ENCODE peak calls at places on chromosomes 12 and 14, in ten cellular contexts. F, G, M, W, O, U, R, Q, S and N are unnamed samples.

GRCh38 chr12:32120419-32120818 is 13.8 kb downstream of the BICD1 start:
- DNase-seq in F (no peak), S (no peak), M (no peak), O (no peak), G (no peak), W (no peak), U (no peak), Q (no peak), R (no peak), N (no peak)

GRCh38 chr12:111842556-111843396 is 748 bp downstream of the MAPKAPK5 start:
- DNase-seq in G (no peak), O (peak), Q (peak), U (no peak), F (peak), W (peak), R (no peak), M (peak), S (peak), N (no peak)

GRCh38 chr12:29783773-29784666 is at the start of gene TMTC1:
- DNase-seq in R (peak), Q (peak), U (no peak), G (peak), O (peak), F (peak), S (peak), M (no peak), W (peak), N (peak)

GRCh38 chr14:64045091-64045490 is 192.3 kb downstream of the SYNE2 start:
- DNase-seq in Q (no peak), U (no peak), G (no peak), M (no peak), O (no peak), F (no peak), W (no peak), S (no peak), R (no peak), N (no peak)

GRCh38 chr12:119929974-119930373 is 52.9 kb upstream of the CIT start:
- DNase-seq in O (no peak), Q (no peak), W (no peak), R (no peak), G (no peak), S (no peak), M (no peak), F (no peak), U (no peak), N (no peak)

GRCh38 chr12:52199294-52199920 is 7.6 kb upstream of the KRT80 start:
- DNase-seq in S (no peak), Q (no peak), F (no peak), U (no peak), M (no peak), G (no peak), R (no peak), O (no peak), W (no peak), N (no peak)

GRCh38 chr14:102806447-102806846 is 29.2 kb downstream of the TRAF3 start:
- DNase-seq in Q (no peak), U (no peak), F (no peak), M (no peak), G (no peak), R (no peak), O (no peak), S (no peak), W (no peak), N (no peak)

GRCh38 chr12:51517800-51518199 is 73.2 kb upstream of the SCN8A start:
- DNase-seq in R (no peak), S (no peak), F (peak), W (no peak), G (no peak), O (no peak), Q (no peak), M (no peak), U (no peak), N (no peak)

GRCh38 chr14:59728294-59728693 is 142.3 kb downstream of the RTN1 start:
- DNase-seq in F (peak), Q (no peak), U (no peak), M (no peak), O (no peak), R (no peak), G (no peak), W (no peak), S (no peak), N (peak)

GRCh38 chr12:64672925-64673409 is 62.7 kb downstream of the RASSF3 start:
- DNase-seq in Q (no peak), O (peak), F (no peak), R (no peak), S (peak), U (peak), W (no peak), M (peak), G (peak), N (no peak)

GRCh38 chr14:24483604-24484252 is 24.3 kb downstream of the CMA1 start:
- DNase-seq in R (no peak), G (no peak), M (no peak), S (no peak), W (no peak), Q (no peak), O (no peak), U (no peak), F (no peak), N (no peak)

GRCh38 chr12:6069452-6070093 is 54.9 kb downstream of the VWF start:
- DNase-seq in Q (no peak), F (no peak), M (no peak), W (peak), S (no peak), O (peak), U (no peak), R (no peak), G (peak), N (no peak)

GRCh38 chr12:107679346-107679745 is 6.3 kb upstream of the PWP1 start:
- DNase-seq in M (no peak), S (no peak), O (no peak), U (no peak), W (no peak), F (no peak), G (no peak), Q (no peak), R (no peak), N (no peak)

GRCh38 chr12:122354958-122355641 is 67.4 kb downstream of the CLIP1 start:
- DNase-seq in Q (no peak), O (no peak), M (no peak), F (no peak), S (no peak), R (peak), W (no peak), U (no peak), G (no peak), N (peak)

GRCh38 chr14:53306267-53306721 is 153.2 kb upstream of the DDHD1 start:
- DNase-seq in W (peak), G (peak), U (peak), Q (peak), S (peak), R (no peak), O (no peak), M (peak), F (peak), N (peak)

GRCh38 chr12:82524020-82524419 is 162.7 kb upstream of the TMTC2 start:
- DNase-seq in U (no peak), W (no peak), R (no peak), F (no peak), G (no peak), M (peak), Q (no peak), O (no peak), S (peak), N (no peak)

GRCh38 chr12:126182619-126183236 is 1117.5 kb downstream of the AACS start:
- DNase-seq in O (no peak), Q (no peak), S (no peak), M (no peak), U (no peak), R (no peak), F (no peak), G (no peak), W (peak), N (no peak)

GRCh38 chr12:43760396-43760795 is 1.6 kb downstream of the IRAK4 start:
- DNase-seq in F (no peak), G (no peak), M (no peak), S (no peak), U (no peak), W (no peak), O (no peak), Q (no peak), R (no peak), N (no peak)

GRCh38 chr14:104843006-104843405 is 22.1 kb upstream of the CEP170B start:
- DNase-seq in W (no peak), M (no peak), O (no peak), U (no peak), R (no peak), Q (no peak), S (no peak), G (no peak), F (no peak), N (no peak)

GRCh38 chr12:124565071-124565491 is 2.3 kb downstream of the NCOR2 start:
- DNase-seq in S (no peak), U (no peak), Q (peak), G (no peak), R (no peak), F (peak), M (no peak), O (no peak), W (no peak), N (no peak)
- H3K27ac ChIP-seq in S (peak), U (no peak), Q (peak), G (peak), R (peak), F (no peak), M (peak), O (no peak), W (peak), N (peak)

DNA sequence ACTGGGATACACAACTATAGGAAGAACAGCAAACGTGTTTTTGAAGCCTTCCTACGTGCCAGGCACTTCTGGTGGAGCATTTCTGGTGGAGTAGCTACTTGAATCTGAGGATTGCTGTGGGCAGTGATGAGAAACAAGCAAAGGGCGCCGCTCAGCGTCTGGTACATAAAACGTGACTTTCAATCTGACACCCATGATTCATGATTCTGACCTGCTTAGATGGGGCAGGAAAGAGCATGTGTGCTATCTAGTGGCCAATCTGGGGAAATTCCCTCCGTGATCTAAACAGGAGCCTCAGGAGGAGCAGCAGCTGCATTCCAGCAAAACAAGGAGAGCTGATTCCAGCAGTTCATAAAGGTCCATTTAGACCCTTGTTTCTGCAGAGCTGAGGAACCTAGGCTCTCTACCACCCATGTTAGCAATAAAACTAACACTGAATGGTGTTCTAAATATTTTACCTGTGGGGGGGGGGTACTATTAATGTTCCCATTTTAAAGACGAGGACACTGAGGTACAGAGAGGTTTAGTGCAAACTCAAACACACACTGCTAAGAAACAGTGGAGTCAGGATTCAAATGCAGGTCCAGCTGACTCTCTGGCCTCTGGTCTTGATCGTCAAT is 37.8 kb downstream of the PAH start:
- DNase-seq in W (peak), Q (peak), F (peak), M (peak), O (peak), S (peak), R (peak), G (no peak), U (peak), N (peak)
- TF ChIP-seq CTCF in W (peak), Q (no peak), F (peak), M (peak), O (peak), S (peak), R (peak), G (no peak), U (peak), N (peak)

GRCh38 chr12:124481772-124482566 is 85.4 kb downstream of the NCOR2 start:
- DNase-seq in Q (no peak), G (no peak), U (no peak), R (no peak), M (no peak), O (no peak), F (no peak), W (no peak), S (no peak), N (no peak)
- H3K27ac ChIP-seq in Q (no peak), G (no peak), U (no peak), R (no peak), M (peak), O (no peak), F (no peak), W (peak), S (no peak), N (peak)

GRCh38 chr12:121061831-121062230 is 22.8 kb upstream of the OASL start:
- DNase-seq in R (no peak), U (peak), W (no peak), G (no peak), Q (no peak), F (peak), O (no peak), S (no peak), M (peak), N (no peak)
- TF ChIP-seq CTCF in R (no peak), U (peak), W (peak), G (no peak), Q (no peak), F (peak), O (peak), S (peak), M (peak), N (peak)

DNA sequence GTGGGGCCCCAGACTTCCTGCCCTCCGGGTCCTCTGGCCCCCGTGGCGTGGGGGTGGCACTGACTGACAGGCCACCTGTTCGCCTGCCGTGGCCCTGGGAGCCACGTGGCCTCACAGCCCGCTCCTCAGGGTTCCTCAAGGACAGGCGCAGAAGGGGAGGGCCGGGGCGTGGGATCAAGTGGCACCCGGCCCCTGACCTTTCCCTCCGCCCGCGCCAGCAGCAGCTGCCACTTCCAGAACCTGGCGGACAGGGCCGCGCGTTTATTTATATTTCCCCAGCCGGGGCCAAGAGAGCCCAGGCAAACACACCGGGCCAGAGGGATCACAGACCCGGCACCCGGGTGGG is 92.6 kb downstream of the RFLNA start:
- DNase-seq in U (no peak), Q (no peak), F (no peak), W (no peak), M (no peak), O (no peak), S (no peak), R (peak), G (peak), N (no peak)
- H3K27ac ChIP-seq in U (no peak), Q (peak), F (no peak), W (peak), M (peak), O (no peak), S (no peak), R (peak), G (peak), N (no peak)

GRCh38 chr12:72444566-72444965 is 172.4 kb downstream of the TRHDE start:
- DNase-seq in U (no peak), S (no peak), R (no peak), O (no peak), G (no peak), W (no peak), F (no peak), M (no peak), Q (no peak), N (no peak)
- TF ChIP-seq CTCF in U (no peak), S (no peak), R (no peak), O (no peak), G (no peak), W (no peak), F (no peak), M (no peak), Q (no peak), N (no peak)

GRCh38 chr12:132516064-132517012 is 26.4 kb downstream of the FBRSL1 start:
- DNase-seq in R (no peak), W (no peak), S (no peak), Q (no peak), U (no peak), G (no peak), M (no peak), O (no peak), F (no peak), N (no peak)

GRCh38 chr12:132518354-132518992 is 28.5 kb downstream of the FBRSL1 start:
- DNase-seq in Q (no peak), M (no peak), S (no peak), O (no peak), G (no peak), R (no peak), W (no peak), F (no peak), U (no peak), N (no peak)

GRCh38 chr12:132514838-132515237 is 24.9 kb downstream of the FBRSL1 start:
- DNase-seq in M (no peak), G (no peak), U (no peak), Q (peak), F (no peak), S (no peak), W (no peak), R (no peak), O (no peak), N (no peak)

GRCh38 chr12:132517013-132517739 is 27.2 kb downstream of the FBRSL1 start:
- DNase-seq in S (peak), M (no peak), O (no peak), R (no peak), Q (no peak), G (no peak), F (no peak), U (no peak), W (no peak), N (no peak)

DNA sequence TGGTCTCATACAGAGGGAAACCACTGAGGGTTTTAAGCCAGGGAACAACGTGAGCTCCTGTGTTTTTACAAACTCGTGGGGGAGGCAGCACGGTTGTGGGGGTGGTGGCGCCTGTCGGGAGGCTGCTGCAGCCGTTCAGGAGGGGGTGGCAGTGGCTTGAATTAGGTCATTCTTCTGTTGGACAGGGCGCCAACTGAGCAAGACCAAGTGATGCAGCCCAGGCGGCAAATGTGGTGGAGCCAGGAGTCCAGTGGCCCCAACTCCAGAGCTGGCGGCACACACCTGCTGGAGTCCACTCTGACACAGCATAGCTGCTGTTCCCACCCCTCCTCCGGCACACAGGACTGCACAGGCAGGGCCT is 27.8 kb downstream of the FBRSL1 start:
- DNase-seq in S (no peak), F (no peak), O (no peak), M (no peak), G (no peak), U (no peak), Q (peak), R (no peak), W (no peak), N (no peak)
- H3K27ac ChIP-seq in S (no peak), F (no peak), O (no peak), M (no peak), G (no peak), U (no peak), Q (no peak), R (no peak), W (peak), N (no peak)

GRCh38 chr12:53706080-53706479 is 21.2 kb downstream of the CALCOCO1 start:
- DNase-seq in G (no peak), F (no peak), M (no peak), S (no peak), R (no peak), U (no peak), Q (no peak), W (no peak), O (no peak), N (peak)

GRCh38 chr12:53710098-53710497 is 17.2 kb downstream of the CALCOCO1 start:
- DNase-seq in O (no peak), Q (no peak), S (no peak), G (no peak), M (no peak), W (no peak), F (no peak), R (no peak), U (no peak), N (no peak)

GRCh38 chr12:53712059-53712643 is 15.1 kb downstream of the CALCOCO1 start:
- DNase-seq in F (peak), R (no peak), W (no peak), M (no peak), O (no peak), Q (no peak), S (no peak), G (no peak), U (no peak), N (peak)

GRCh38 chr12:53713516-53713915 is 13.7 kb downstream of the CALCOCO1 start:
- DNase-seq in M (no peak), O (no peak), U (no peak), F (no peak), Q (no peak), G (no peak), W (no peak), S (no peak), R (no peak), N (no peak)

DNA sequence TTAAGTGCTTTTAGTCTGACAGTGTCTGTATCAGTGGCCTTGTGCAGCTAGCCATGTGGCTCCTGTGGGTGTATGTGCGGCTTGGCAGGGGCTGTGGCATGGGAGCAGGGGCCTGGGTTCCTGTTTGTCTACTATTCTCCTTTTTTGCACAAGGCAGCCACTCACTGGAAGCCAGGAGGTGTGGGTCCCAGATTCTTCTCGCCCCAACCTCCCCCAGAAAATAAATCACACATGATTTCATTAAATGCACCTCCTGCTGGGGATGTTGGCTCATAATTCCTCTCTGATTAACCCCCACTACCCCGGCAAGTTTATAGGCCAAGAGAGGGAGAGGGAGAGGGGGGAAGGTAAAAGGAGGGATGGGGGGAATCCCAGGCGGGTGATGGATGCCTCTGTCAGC is 17.6 kb downstream of the CALCOCO1 start:
- DNase-seq in W (no peak), G (no peak), U (no peak), S (no peak), R (no peak), O (no peak), Q (no peak), F (no peak), M (no peak), N (no peak)
- TF ChIP-seq CTCF in W (no peak), G (no peak), U (no peak), S (no peak), R (no peak), O (no peak), Q (no peak), F (no peak), M (no peak), N (no peak)

DNA sequence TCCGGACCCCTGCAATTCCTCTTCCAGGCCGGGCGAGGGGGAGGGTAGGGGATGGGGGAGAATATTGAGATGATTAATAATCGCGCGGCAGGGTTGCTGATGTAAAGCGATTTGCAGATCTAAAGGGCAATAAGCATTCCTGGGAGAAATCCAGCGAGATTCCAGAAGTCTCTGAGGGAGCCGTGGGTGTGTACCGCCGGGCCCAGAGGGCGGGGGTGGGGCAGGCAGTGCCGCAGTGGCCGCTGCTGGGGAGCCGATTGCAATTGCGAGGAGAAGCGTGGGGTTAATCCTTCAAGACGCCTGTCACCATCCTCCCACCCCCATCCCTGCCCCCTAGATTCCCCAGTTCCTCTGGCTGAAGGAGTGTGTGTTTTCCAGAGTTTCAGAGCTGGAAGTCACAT is 16.4 kb downstream of the FOS start:
- DNase-seq in F (peak), R (peak), O (peak), G (peak), S (peak), Q (peak), U (no peak), M (peak), W (peak), N (peak)
- H3K27ac ChIP-seq in F (no peak), R (peak), O (peak), G (peak), S (peak), Q (peak), U (peak), M (peak), W (peak), N (no peak)